ENCODE peak calls at places on chromosomes 11 and 22, in nine cellular contexts. B is stromal cell of bone marrow; G is astrocyte; Z is type B pancreatic cell; K is activated CD4-positive, alpha-beta T cell treated with anti-CD3 and anti-CD28 coated beads, Interleukin-2, amount 50 U/mL, for 24 hours; Q is RPMI7951; R is stimulated activated CD4-positive, alpha-beta T cell treated with anti-CD3 and anti-CD28 coated beads, Interleukin-1b, Interleukin-23, amount 100 ng/mL, for 24 hours; T is HT1080; C is T-helper 9 cell. N is an unnamed sample.
A peak's percentile ranks its signal among the peaks of the same experiment; 100 is the strongest.

GRCh38 chr11:70319694-70320093 is 49.2 kb downstream of the PPFIA1 start:
- DNase-seq in B (no peak), G (no peak), Z (no peak), K (no peak), Q (no peak), R (no peak), T (no peak), C (no peak), N (no peak)

GRCh38 chr11:113806403-113806802 is 26.8 kb downstream of the CLDN25 start:
- DNase-seq in B (no peak), G (no peak), Z (no peak), K (no peak), Q (peak; percentile 21), R (no peak), T (peak; percentile 37), C (no peak), N (no peak)

GRCh38 chr11:123822591-123822990 is 16.4 kb upstream of the OR6M1 start:
- DNase-seq in B (no peak), G (peak; percentile 18), Z (no peak), K (no peak), Q (no peak), R (no peak), T (no peak), C (no peak), N (peak; percentile 16)

GRCh38 chr11:69027704-69028372 is 14.8 kb upstream of the MRGPRF start:
- DNase-seq in B (no peak), G (no peak), Z (no peak), K (no peak), Q (no peak), R (no peak), T (no peak), C (no peak), N (no peak)

GRCh38 chr22:26461188-26461810 is 22.3 kb downstream of the HPS4 start:
- DNase-seq in B (no peak), G (no peak), Z (no peak), K (peak; percentile 14), Q (peak; percentile 46), R (no peak), T (peak; percentile 42), C (peak; percentile 42), N (peak; percentile 62)

GRCh38 chr11:73931039-73931645 is 19.7 kb upstream of the DNAJB13 start:
- DNase-seq in B (peak; percentile 49), G (peak; percentile 65), Z (no peak), K (no peak), Q (peak; percentile 65), R (no peak), T (peak; percentile 71), C (no peak), N (no peak)

GRCh38 chr11:44876923-44877322 is 73.8 kb downstream of the TP53I11 start:
- DNase-seq in B (no peak), G (no peak), Z (no peak), K (no peak), Q (no peak), R (no peak), T (no peak), C (no peak), N (no peak)

GRCh38 chr11:2942872-2943710 is 13.9 kb upstream of the PHLDA2 start:
- DNase-seq in B (no peak), G (no peak), Z (no peak), K (no peak), Q (no peak), R (no peak), T (no peak), C (no peak), N (no peak)

GRCh38 chr11:103798029-103798428 is 238.4 kb upstream of the DDI1 start:
- DNase-seq in B (peak; percentile 50), G (peak; percentile 86), Z (no peak), K (no peak), Q (peak; percentile 8), R (no peak), T (peak; percentile 44), C (no peak), N (no peak)

GRCh38 chr11:44383246-44383645 is 73.3 kb upstream of the ALX4 start:
- DNase-seq in B (no peak), G (no peak), Z (no peak), K (no peak), Q (no peak), R (no peak), T (no peak), C (no peak), N (no peak)

GRCh38 chr11:31106326-31106725 is 263.2 kb downstream of the DCDC1 start:
- DNase-seq in B (no peak), G (no peak), Z (no peak), K (no peak), Q (no peak), R (no peak), T (no peak), C (no peak), N (no peak)

GRCh38 chr11:6418199-6418957 is 516 bp downstream of the APBB1 start:
- DNase-seq in B (no peak), G (no peak), Z (no peak), K (no peak), Q (no peak), R (no peak), T (no peak), C (no peak), N (peak; percentile 41)

GRCh38 chr11:14768789-14769188 is 123.2 kb downstream of the CYP2R1 start:
- DNase-seq in B (no peak), G (no peak), Z (no peak), K (no peak), Q (no peak), R (no peak), T (no peak), C (no peak), N (no peak)

GRCh38 chr22:42292726-42293520 is 22.5 kb upstream of the TCF20 start:
- DNase-seq in B (no peak), G (no peak), Z (no peak), K (no peak), Q (no peak), R (no peak), T (no peak), C (no peak), N (no peak)

GRCh38 chr22:23467721-23468294 is 112.3 kb downstream of the IGLL1 start:
- DNase-seq in B (no peak), G (no peak), Z (no peak), K (no peak), Q (no peak), R (no peak), T (no peak), C (no peak), N (no peak)

GRCh38 chr11:76955459-76956114 is 78.6 kb upstream of the B3GNT6 start:
- DNase-seq in B (no peak), G (no peak), Z (no peak), K (no peak), Q (no peak), R (no peak), T (no peak), C (no peak), N (no peak)